ENCODE peak calls at places on chromosomes 6 and 20, in eight cellular contexts. One of them, this sample, is unnamed.

GRCh38 chr6:132937466-132937906 is 123.1 kb downstream of the RPS12 start:
- DNase-seq in Peyer's patch: no peak
- DNase-seq in epithelial cell of prostate: no peak
- DNase-seq in heart left ventricle: no peak
- DNase-seq in hypothalamus: no peak
- DNase-seq in skeletal muscle cell: no peak
- DNase-seq in nucleus accumbens: no peak
- DNase-seq in ELR: peak; percentile 62
- DNase-seq in this sample: peak; percentile 31

GRCh38 chr6:36204068-36204753 is 7.7 kb downstream of the BRPF3 start:
- DNase-seq in Peyer's patch: peak; percentile 72
- DNase-seq in epithelial cell of prostate: no peak
- DNase-seq in heart left ventricle: no peak
- DNase-seq in hypothalamus: no peak
- DNase-seq in skeletal muscle cell: no peak
- DNase-seq in nucleus accumbens: no peak
- DNase-seq in ELR: no peak
- DNase-seq in this sample: no peak

GRCh38 chr20:57810511-57811372 is 100.9 kb upstream of the PMEPA1 start:
- DNase-seq in Peyer's patch: peak; percentile 51
- DNase-seq in epithelial cell of prostate: no peak
- DNase-seq in heart left ventricle: no peak
- DNase-seq in hypothalamus: no peak
- DNase-seq in skeletal muscle cell: no peak
- DNase-seq in nucleus accumbens: no peak
- DNase-seq in ELR: peak; percentile 12
- DNase-seq in this sample: no peak

GRCh38 chr6:1608976-1609661 is 596 bp upstream of the FOXC1 start:
- DNase-seq in Peyer's patch: no peak
- DNase-seq in epithelial cell of prostate: no peak
- DNase-seq in heart left ventricle: peak; percentile 73
- DNase-seq in hypothalamus: no peak
- DNase-seq in skeletal muscle cell: no peak
- DNase-seq in nucleus accumbens: no peak
- DNase-seq in ELR: peak; percentile 40
- DNase-seq in this sample: no peak

GRCh38 chr6:7910654-7911344 is at the start of gene TXNDC5:
- DNase-seq in Peyer's patch: peak; percentile 88
- DNase-seq in epithelial cell of prostate: no peak
- DNase-seq in heart left ventricle: peak; percentile 91
- DNase-seq in hypothalamus: peak; percentile 56
- DNase-seq in skeletal muscle cell: peak; percentile 14
- DNase-seq in nucleus accumbens: peak; percentile 51
- DNase-seq in ELR: peak; percentile 75
- DNase-seq in this sample: peak; percentile 79

GRCh38 chr6:34723203-34723602 is 26.6 kb upstream of the ILRUN start:
- DNase-seq in Peyer's patch: no peak
- DNase-seq in epithelial cell of prostate: no peak
- DNase-seq in heart left ventricle: no peak
- DNase-seq in hypothalamus: no peak
- DNase-seq in skeletal muscle cell: no peak
- DNase-seq in nucleus accumbens: no peak
- DNase-seq in ELR: peak; percentile 52
- DNase-seq in this sample: no peak

GRCh38 chr6:46501136-46502089 is 10.2 kb upstream of the RCAN2 start:
- DNase-seq in Peyer's patch: no peak
- DNase-seq in epithelial cell of prostate: no peak
- DNase-seq in heart left ventricle: no peak
- DNase-seq in hypothalamus: no peak
- DNase-seq in skeletal muscle cell: no peak
- DNase-seq in nucleus accumbens: no peak
- DNase-seq in ELR: peak; percentile 15
- DNase-seq in this sample: no peak

GRCh38 chr6:15089569-15090144 is 156.2 kb upstream of the JARID2 start:
- DNase-seq in Peyer's patch: no peak
- DNase-seq in epithelial cell of prostate: no peak
- DNase-seq in heart left ventricle: no peak
- DNase-seq in hypothalamus: no peak
- DNase-seq in skeletal muscle cell: no peak
- DNase-seq in nucleus accumbens: no peak
- DNase-seq in ELR: no peak
- DNase-seq in this sample: no peak

GRCh38 chr6:43376551-43376981 is 7.1 kb upstream of the ZNF318 start:
- DNase-seq in Peyer's patch: no peak
- DNase-seq in epithelial cell of prostate: peak; percentile 80
- DNase-seq in heart left ventricle: no peak
- DNase-seq in hypothalamus: no peak
- DNase-seq in skeletal muscle cell: no peak
- DNase-seq in nucleus accumbens: no peak
- DNase-seq in ELR: peak; percentile 59
- DNase-seq in this sample: no peak

GRCh38 chr6:135572051-135572450 is 74.5 kb upstream of the AHI1 start:
- DNase-seq in Peyer's patch: no peak
- DNase-seq in epithelial cell of prostate: no peak
- DNase-seq in heart left ventricle: no peak
- DNase-seq in hypothalamus: no peak
- DNase-seq in skeletal muscle cell: no peak
- DNase-seq in nucleus accumbens: no peak
- DNase-seq in ELR: peak; percentile 31
- DNase-seq in this sample: no peak

GRCh38 chr6:69349776-69350175 is 447.0 kb downstream of the LMBRD1 start:
- DNase-seq in Peyer's patch: no peak
- DNase-seq in epithelial cell of prostate: no peak
- DNase-seq in heart left ventricle: no peak
- DNase-seq in hypothalamus: peak; percentile 2
- DNase-seq in skeletal muscle cell: no peak
- DNase-seq in nucleus accumbens: no peak
- DNase-seq in ELR: no peak
- DNase-seq in this sample: peak; percentile 78

GRCh38 chr6:128515550-128516513 is 4.6 kb downstream of the PTPRK start:
- DNase-seq in Peyer's patch: no peak
- DNase-seq in epithelial cell of prostate: no peak
- DNase-seq in heart left ventricle: no peak
- DNase-seq in hypothalamus: no peak
- DNase-seq in skeletal muscle cell: no peak
- DNase-seq in nucleus accumbens: no peak
- DNase-seq in ELR: peak; percentile 54
- DNase-seq in this sample: peak; percentile 57

GRCh38 chr20:51750037-51750769 is 18.0 kb downstream of the ATP9A start:
- DNase-seq in Peyer's patch: peak; percentile 90
- DNase-seq in epithelial cell of prostate: peak; percentile 96
- DNase-seq in heart left ventricle: peak; percentile 67
- DNase-seq in hypothalamus: peak; percentile 57
- DNase-seq in skeletal muscle cell: peak; percentile 82
- DNase-seq in nucleus accumbens: peak; percentile 57
- DNase-seq in ELR: peak; percentile 98
- DNase-seq in this sample: peak; percentile 78

GRCh38 chr20:60993647-60994046 is 258.4 kb upstream of the CDH4 start:
- DNase-seq in Peyer's patch: no peak
- DNase-seq in epithelial cell of prostate: no peak
- DNase-seq in heart left ventricle: no peak
- DNase-seq in hypothalamus: no peak
- DNase-seq in skeletal muscle cell: no peak
- DNase-seq in nucleus accumbens: no peak
- DNase-seq in ELR: peak; percentile 50
- DNase-seq in this sample: no peak

GRCh38 chr20:16351415-16351814 is 221.8 kb downstream of the KIF16B start:
- DNase-seq in Peyer's patch: no peak
- DNase-seq in epithelial cell of prostate: no peak
- DNase-seq in heart left ventricle: no peak
- DNase-seq in hypothalamus: no peak
- DNase-seq in skeletal muscle cell: no peak
- DNase-seq in nucleus accumbens: no peak
- DNase-seq in ELR: no peak
- DNase-seq in this sample: no peak

GRCh38 chr20:32227744-32228688 is 20.3 kb downstream of the POFUT1 start:
- DNase-seq in Peyer's patch: peak; percentile 89
- DNase-seq in epithelial cell of prostate: no peak
- DNase-seq in heart left ventricle: peak; percentile 65
- DNase-seq in hypothalamus: no peak
- DNase-seq in skeletal muscle cell: no peak
- DNase-seq in nucleus accumbens: no peak
- DNase-seq in ELR: no peak
- DNase-seq in this sample: no peak

GRCh38 chr20:62816031-62816878 is 595 bp upstream of the COL9A3 start:
- DNase-seq in Peyer's patch: no peak
- DNase-seq in epithelial cell of prostate: no peak
- DNase-seq in heart left ventricle: no peak
- DNase-seq in hypothalamus: no peak
- DNase-seq in skeletal muscle cell: no peak
- DNase-seq in nucleus accumbens: no peak
- DNase-seq in ELR: peak; percentile 41
- DNase-seq in this sample: no peak

GRCh38 chr6:44615621-44616020 is 228.1 kb downstream of the CDC5L start:
- DNase-seq in Peyer's patch: no peak
- DNase-seq in epithelial cell of prostate: no peak
- DNase-seq in heart left ventricle: no peak
- DNase-seq in hypothalamus: no peak
- DNase-seq in skeletal muscle cell: no peak
- DNase-seq in nucleus accumbens: no peak
- DNase-seq in ELR: no peak
- DNase-seq in this sample: no peak

GRCh38 chr6:15577550-15578171 is 85.2 kb downstream of the DTNBP1 start:
- DNase-seq in Peyer's patch: no peak
- DNase-seq in epithelial cell of prostate: no peak
- DNase-seq in heart left ventricle: no peak
- DNase-seq in hypothalamus: no peak
- DNase-seq in skeletal muscle cell: no peak
- DNase-seq in nucleus accumbens: no peak
- DNase-seq in ELR: no peak
- DNase-seq in this sample: no peak

GRCh38 chr6:132530293-132530974 is 7.6 kb upstream of the TAAR9 start:
- DNase-seq in Peyer's patch: peak; percentile 84
- DNase-seq in epithelial cell of prostate: peak; percentile 16
- DNase-seq in heart left ventricle: no peak
- DNase-seq in hypothalamus: no peak
- DNase-seq in skeletal muscle cell: no peak
- DNase-seq in nucleus accumbens: no peak
- DNase-seq in ELR: peak; percentile 81
- DNase-seq in this sample: peak; percentile 69

GRCh38 chr6:24522090-24522820 is 27.5 kb downstream of the ALDH5A1 start:
- DNase-seq in Peyer's patch: peak; percentile 69
- DNase-seq in epithelial cell of prostate: no peak
- DNase-seq in heart left ventricle: no peak
- DNase-seq in hypothalamus: no peak
- DNase-seq in skeletal muscle cell: no peak
- DNase-seq in nucleus accumbens: no peak
- DNase-seq in ELR: no peak
- DNase-seq in this sample: no peak

GRCh38 chr20:50373674-50374286 is 136.4 kb upstream of the PTPN1 start:
- DNase-seq in Peyer's patch: peak; percentile 73
- DNase-seq in epithelial cell of prostate: no peak
- DNase-seq in heart left ventricle: no peak
- DNase-seq in hypothalamus: no peak
- DNase-seq in skeletal muscle cell: no peak
- DNase-seq in nucleus accumbens: no peak
- DNase-seq in ELR: peak; percentile 70
- DNase-seq in this sample: no peak

GRCh38 chr6:3318226-3318625 is 59.5 kb downstream of the PSMG4 start:
- DNase-seq in Peyer's patch: no peak
- DNase-seq in epithelial cell of prostate: no peak
- DNase-seq in heart left ventricle: no peak
- DNase-seq in hypothalamus: no peak
- DNase-seq in skeletal muscle cell: no peak
- DNase-seq in nucleus accumbens: no peak
- DNase-seq in ELR: no peak
- DNase-seq in this sample: no peak

GRCh38 chr6:168278904-168279303 is 40.7 kb downstream of the DACT2 start:
- DNase-seq in Peyer's patch: no peak
- DNase-seq in epithelial cell of prostate: no peak
- DNase-seq in heart left ventricle: no peak
- DNase-seq in hypothalamus: no peak
- DNase-seq in skeletal muscle cell: no peak
- DNase-seq in nucleus accumbens: no peak
- DNase-seq in ELR: no peak
- DNase-seq in this sample: no peak

GRCh38 chr6:12068899-12069557 is 56.9 kb downstream of the HIVEP1 start:
- DNase-seq in Peyer's patch: no peak
- DNase-seq in epithelial cell of prostate: peak; percentile 46
- DNase-seq in heart left ventricle: no peak
- DNase-seq in hypothalamus: no peak
- DNase-seq in skeletal muscle cell: no peak
- DNase-seq in nucleus accumbens: no peak
- DNase-seq in ELR: no peak
- DNase-seq in this sample: no peak